ENCODE peak calls at places on chromosome 16, in seven cellular contexts. N is cardiac muscle cell; Y is brain microvascular endothelial cell; A is AG04449; K is effector memory CD4-positive, alpha-beta T cell; B is mammary epithelial cell; R is adrenal gland. Z is an unnamed sample.

GRCh38 chr16:83206426-83206825 is 579.7 kb downstream of the CDH13 start:
- DNase-seq in N (no peak), Y (peak; percentile 45), A (no peak), K (no peak), B (peak; percentile 83), R (no peak), Z (no peak)

GRCh38 chr16:12573730-12574383 is 229.8 kb downstream of the CPPED1 start:
- DNase-seq in N (peak; percentile 55), Y (peak; percentile 47), A (no peak), K (no peak), B (peak; percentile 38), R (no peak), Z (peak; percentile 69)

GRCh38 chr16:65071371-65072311 is 50.2 kb downstream of the CDH11 start:
- DNase-seq in N (no peak), Y (peak; percentile 45), A (no peak), K (no peak), B (no peak), R (peak; percentile 13), Z (no peak)

GRCh38 chr16:4685776-4686496 is 7.4 kb upstream of the NUDT16L1 start:
- DNase-seq in N (no peak), Y (no peak), A (no peak), K (no peak), B (no peak), R (no peak), Z (no peak)

GRCh38 chr16:80309178-80309577 is 231.6 kb upstream of the DYNLRB2 start:
- DNase-seq in N (no peak), Y (no peak), A (no peak), K (no peak), B (no peak), R (no peak), Z (no peak)

GRCh38 chr16:11597268-11597690 is 10.6 kb upstream of the LITAF start:
- DNase-seq in N (no peak), Y (no peak), A (no peak), K (no peak), B (no peak), R (peak; percentile 39), Z (no peak)

GRCh38 chr16:70788668-70789161 is 12.2 kb downstream of the VAC14 start:
- DNase-seq in N (no peak), Y (no peak), A (no peak), K (no peak), B (no peak), R (no peak), Z (no peak)

GRCh38 chr16:74372953-74373846 is 2.9 kb upstream of the NPIPB15 start:
- DNase-seq in N (no peak), Y (no peak), A (no peak), K (no peak), B (no peak), R (no peak), Z (no peak)

GRCh38 chr16:48978501-48978900 is 303.1 kb downstream of the CBLN1 start:
- DNase-seq in N (no peak), Y (no peak), A (no peak), K (no peak), B (peak; percentile 31), R (no peak), Z (no peak)

GRCh38 chr16:79195948-79196347 is 404.6 kb downstream of the MAF start:
- DNase-seq in N (no peak), Y (no peak), A (no peak), K (no peak), B (no peak), R (no peak), Z (no peak)

GRCh38 chr16:71537643-71538042 is 11.4 kb downstream of the CHST4 start:
- DNase-seq in N (peak; percentile 56), Y (peak; percentile 38), A (no peak), K (no peak), B (peak; percentile 54), R (peak; percentile 51), Z (peak; percentile 43)

GRCh38 chr16:62208934-62209333 is 172.7 kb upstream of the CDH8 start:
- DNase-seq in N (no peak), Y (no peak), A (no peak), K (no peak), B (no peak), R (no peak), Z (peak; percentile 15)

GRCh38 chr16:68778551-68779231 is 41.6 kb downstream of the CDH1 start:
- DNase-seq in N (peak; percentile 15), Y (no peak), A (no peak), K (no peak), B (peak; percentile 74), R (no peak), Z (no peak)

GRCh38 chr16:13005836-13006235 is 104.4 kb downstream of the SHISA9 start:
- DNase-seq in N (no peak), Y (no peak), A (no peak), K (no peak), B (no peak), R (no peak), Z (no peak)

GRCh38 chr16:70289229-70290098 is at the start of gene AARS1:
- DNase-seq in N (peak; percentile 99), Y (peak; percentile 100), A (peak; percentile 99), K (peak; percentile 92), B (peak; percentile 100), R (peak; percentile 98), Z (peak; percentile 99)

GRCh38 chr16:17334096-17334495 is 136.7 kb downstream of the XYLT1 start:
- DNase-seq in N (no peak), Y (no peak), A (peak; percentile 51), K (no peak), B (peak; percentile 13), R (peak; percentile 55), Z (no peak)

DNA sequence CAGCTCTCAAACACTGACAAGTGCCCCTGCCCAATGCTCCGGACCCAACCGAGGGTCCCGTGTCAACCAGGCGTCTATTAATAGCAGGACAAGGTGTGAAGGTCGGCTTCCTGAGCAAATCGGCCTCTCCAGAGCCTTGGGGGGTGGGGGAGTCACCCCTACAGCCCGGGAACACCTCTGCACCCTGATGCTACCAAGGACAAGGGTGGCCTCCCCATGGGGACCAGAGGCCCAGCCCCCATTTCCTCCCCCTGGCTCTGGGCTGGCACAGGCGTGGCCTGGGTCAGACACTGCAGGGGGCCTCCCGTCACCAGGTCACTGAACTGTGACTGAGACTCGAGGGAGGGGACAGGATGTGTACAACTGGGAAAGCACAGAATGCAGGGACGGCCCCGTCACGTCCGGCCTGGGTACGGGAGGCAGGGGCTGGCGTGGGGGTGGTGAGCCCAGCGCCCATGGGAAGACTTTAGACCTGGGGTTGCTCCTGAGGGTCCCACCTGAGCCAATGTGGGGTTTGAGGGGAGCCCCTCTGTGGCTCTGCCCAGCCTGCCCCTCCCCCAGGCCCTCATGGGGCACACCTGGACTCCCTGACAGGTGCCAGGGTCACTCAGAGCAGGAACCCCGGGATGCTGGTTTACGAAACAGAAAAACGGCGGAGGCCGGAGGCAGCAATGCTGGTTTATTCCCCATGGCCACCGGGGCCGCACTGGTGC is 579 bp upstream of the CYBA start:
- DNase-seq in N (no peak), Y (peak; percentile 56), A (no peak), K (peak; percentile 70), B (no peak), R (peak; percentile 55), Z (no peak)
- H3K4me3 ChIP-seq in N (peak overlapping the region; percentile 63), Y (peak overlapping the region; percentile 81), A (peak overlapping the region; percentile 86), K (peak overlapping the region; percentile 92), B (no peak overlapping the region), R (no peak overlapping the region), Z (peak overlapping the region; percentile 64)

GRCh38 chr16:57300387-57301125 is 16.1 kb upstream of the PLLP start:
- DNase-seq in N (peak; percentile 100), Y (peak; percentile 98), A (peak; percentile 90), K (peak; percentile 100), B (peak; percentile 97), R (peak; percentile 98), Z (peak; percentile 98)
- H3K4me3 ChIP-seq in N (peak overlapping the region; percentile 53), Y (peak overlapping the region; percentile 61), A (peak overlapping the region; percentile 64), K (peak overlapping the region; percentile 54), B (peak overlapping the region; percentile 25), R (no peak overlapping the region), Z (peak overlapping the region; percentile 23)

GRCh38 chr16:31373235-31373634 is 18.3 kb downstream of the ITGAX start:
- DNase-seq in N (no peak), Y (no peak), A (no peak), K (no peak), B (no peak), R (no peak), Z (no peak)
- H3K4me3 ChIP-seq in N (no peak overlapping the region), Y (no peak overlapping the region), A (no peak overlapping the region), K (no peak overlapping the region), B (no peak overlapping the region), R (no peak overlapping the region), Z (no peak overlapping the region)

GRCh38 chr16:1983544-1984346 is at the start of gene GFER:
- DNase-seq in N (peak; percentile 96), Y (peak; percentile 82), A (peak; percentile 26), K (peak; percentile 39), B (peak; percentile 82), R (peak; percentile 91), Z (peak; percentile 65)

GRCh38 chr16:1984347-1985225 is 593 bp downstream of the GFER start:
- DNase-seq in N (no peak), Y (no peak), A (no peak), K (no peak), B (peak; percentile 6), R (no peak), Z (no peak)

GRCh38 chr16:1981398-1981836 is at the start of gene NOXO1:
- DNase-seq in N (no peak), Y (no peak), A (no peak), K (no peak), B (peak; percentile 14), R (no peak), Z (no peak)

GRCh38 chr16:1981972-1982574 is 804 bp upstream of the NOXO1 start:
- DNase-seq in N (no peak), Y (no peak), A (no peak), K (no peak), B (peak; percentile 68), R (no peak), Z (no peak)

DNA sequence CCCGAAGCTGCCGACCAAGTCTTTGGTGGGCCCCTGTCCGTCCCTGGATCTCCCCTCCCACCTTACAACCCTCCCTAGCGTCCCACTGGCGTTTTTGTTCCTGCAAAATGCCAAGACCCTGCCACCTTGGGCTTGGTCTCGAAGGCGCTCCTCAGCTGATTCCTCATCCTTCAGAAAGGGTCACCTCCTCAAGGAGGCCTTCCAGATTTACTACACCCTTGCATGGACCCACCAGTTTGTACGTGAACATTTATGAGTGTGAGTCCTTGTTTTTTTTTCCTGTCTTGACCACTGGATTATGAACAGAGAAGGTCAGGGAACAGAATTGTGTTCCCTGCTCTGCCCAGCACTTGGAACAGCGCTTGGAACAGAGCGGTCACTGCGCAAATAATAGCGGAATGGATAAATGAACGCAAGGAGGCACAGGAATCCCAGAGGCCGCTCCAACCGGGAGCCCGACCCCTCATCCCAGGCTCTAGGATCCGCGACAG is 895 bp upstream of the GFER start:
- DNase-seq in N (no peak), Y (no peak), A (no peak), K (no peak), B (no peak), R (no peak), Z (no peak)
- H3K4me3 ChIP-seq in N (peak overlapping the region; percentile 80), Y (peak overlapping the region; percentile 72), A (peak overlapping the region; percentile 71), K (peak overlapping the region; percentile 76), B (peak overlapping the region; percentile 69), R (no peak overlapping the region), Z (peak overlapping the region; percentile 88)

Z was measured in DND-41.